ENCODE peak calls at places on chromosomes 16 and 17, in five cellular contexts. Q is A549, W is K562, O is H1, V is HepG2. T is an unnamed sample.

GRCh38 chr17:38605852-38606645 is at the start of gene SRCIN1:
- DNase-seq in Q (peak), W (peak), V (peak), O (no peak), T (no peak)

GRCh38 chr16:63315229-63315628 is 1279.0 kb upstream of the CDH8 start:
- DNase-seq in V (peak), W (no peak), O (no peak), Q (peak), T (no peak)

GRCh38 chr17:65896889-65897288 is 295.0 kb downstream of the CEP112 start:
- DNase-seq in V (no peak), O (no peak), W (no peak), Q (no peak), T (no peak)

GRCh38 chr17:35709874-35710273 is 21.6 kb upstream of the RASL10B start:
- DNase-seq in Q (no peak), O (no peak), W (no peak), V (no peak), T (no peak)

GRCh38 chr16:85462405-85463227 is 150.5 kb upstream of the GSE1 start:
- DNase-seq in O (no peak), W (peak), V (no peak), Q (no peak), T (no peak)

GRCh38 chr16:50742521-50743150 is 750 bp downstream of the CYLD start:
- DNase-seq in V (no peak), O (no peak), Q (no peak), W (peak), T (no peak)

GRCh38 chr16:4775005-4775404 is 8.0 kb upstream of the ZNF500 start:
- DNase-seq in Q (no peak), V (no peak), O (no peak), W (no peak), T (no peak)

GRCh38 chr17:66777689-66778225 is 57.2 kb upstream of the CACNG5 start:
- DNase-seq in V (no peak), O (peak), W (no peak), Q (no peak), T (no peak)

GRCh38 chr16:27373312-27373711 is 28.7 kb upstream of the IL21R start:
- DNase-seq in V (no peak), O (no peak), Q (no peak), W (no peak), T (no peak)

GRCh38 chr17:45001310-45001709 is 33.2 kb upstream of the C1QL1 start:
- DNase-seq in V (no peak), Q (no peak), W (no peak), O (no peak), T (no peak)

GRCh38 chr16:17258848-17259713 is 211.7 kb downstream of the XYLT1 start:
- DNase-seq in V (no peak), Q (peak), O (no peak), W (peak), T (peak)

GRCh38 chr17:7987112-7987893 is 15.1 kb upstream of the GUCY2D start:
- DNase-seq in O (no peak), Q (no peak), W (no peak), V (no peak), T (no peak)

GRCh38 chr17:79087428-79088143 is 13.0 kb downstream of the ENGASE start:
- DNase-seq in V (peak), Q (peak), O (no peak), W (peak), T (no peak)

GRCh38 chr17:17505610-17506171 is 9.5 kb upstream of the RASD1 start:
- DNase-seq in W (no peak), V (no peak), O (no peak), Q (no peak), T (no peak)

GRCh38 chr16:13070268-13070667 is 168.9 kb downstream of the SHISA9 start:
- DNase-seq in W (no peak), Q (no peak), V (no peak), O (peak), T (no peak)

GRCh38 chr16:24955975-24956731 is 59.0 kb downstream of the ARHGAP17 start:
- DNase-seq in W (no peak), Q (no peak), O (no peak), V (no peak), T (no peak)

GRCh38 chr16:23524001-23524400 is 13.7 kb upstream of the GGA2 start:
- DNase-seq in Q (no peak), V (no peak), O (no peak), W (no peak), T (no peak)

GRCh38 chr17:56119191-56119590 is 34.1 kb upstream of the ANKFN1 start:
- DNase-seq in O (no peak), V (no peak), Q (no peak), W (no peak), T (no peak)

GRCh38 chr16:27400751-27401620 is 988 bp upstream of the IL21R start:
- DNase-seq in W (no peak), Q (no peak), V (no peak), O (no peak), T (no peak)

GRCh38 chr17:28530250-28530649 is 22.2 kb downstream of the UNC119 start:
- DNase-seq in V (no peak), O (no peak), W (no peak), Q (no peak), T (no peak)

GRCh38 chr17:69326302-69327059 is 452 bp downstream of the ABCA5 start:
- DNase-seq in V (peak), Q (peak), O (no peak), W (no peak), T (no peak)

GRCh38 chr16:19068237-19068815 is 912 bp downstream of the COQ7 start:
- DNase-seq in V (no peak), W (no peak), Q (no peak), O (no peak), T (no peak)
- TF ChIP-seq HDAC2 in V (no peak), W (no peak), Q (no peak), O (no peak), T (no peak)

GRCh38 chr17:72974605-72975232 is 117.8 kb downstream of the SLC39A11 start:
- DNase-seq in V (peak), W (no peak), Q (peak), O (no peak), T (no peak)
- TF ChIP-seq HDAC2 in V (no peak), W (no peak), Q (no peak), O (no peak), T (no peak)

GRCh38 chr17:80679816-80680215 is 135.2 kb downstream of the RPTOR start:
- DNase-seq in Q (no peak), O (no peak), W (no peak), V (no peak), T (no peak)
- TF ChIP-seq HDAC2 in Q (no peak), O (no peak), W (no peak), V (no peak), T (no peak)

DNA sequence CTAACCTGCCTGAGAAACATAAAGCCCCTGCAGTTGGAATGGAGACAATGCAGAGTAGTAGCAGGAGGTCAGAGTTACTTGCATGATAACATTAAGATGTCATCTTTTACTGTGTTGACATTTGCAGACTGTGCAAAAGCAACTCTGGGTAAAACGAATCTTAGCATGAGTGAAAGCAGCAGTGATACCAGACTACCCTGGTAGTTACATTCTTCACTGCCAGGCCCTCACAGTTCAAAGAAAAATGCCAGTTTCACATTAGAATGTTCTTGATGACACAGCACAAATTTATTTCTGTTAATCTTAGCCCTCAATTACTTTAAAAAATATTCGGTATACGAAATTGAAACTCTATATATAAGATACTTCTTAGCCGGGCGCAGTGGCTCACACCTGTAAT is 12.2 kb downstream of the MPHOSPH6 start:
- DNase-seq in V (no peak), Q (no peak), O (no peak), W (no peak), T (no peak)
- TF ChIP-seq HDAC2 in V (no peak), Q (no peak), O (no peak), W (no peak), T (no peak)